ENCODE peak calls at places on chromosomes 4 and X, in four cellular contexts. One of them, this sample, is unnamed.
A peak's percentile ranks its signal among the peaks of the same experiment; 100 is the strongest.

GRCh38 chr4:4613641-4614286 is 71.9 kb upstream of the STX18 start:
- DNase-seq in spleen: no peak
- DNase-seq in neural crest cell: no peak
- DNase-seq in nephron progenitor cell: no peak
- DNase-seq in this sample: no peak

GRCh38 chr4:5845035-5845905 is 47.6 kb downstream of the CRMP1 start:
- DNase-seq in neural crest cell: no peak
- DNase-seq in spleen: no peak
- DNase-seq in nephron progenitor cell: peak; percentile 13
- DNase-seq in this sample: no peak

GRCh38 chr4:152193059-152193458 is 342.8 kb downstream of the FBXW7 start:
- DNase-seq in spleen: no peak
- DNase-seq in neural crest cell: no peak
- DNase-seq in nephron progenitor cell: no peak
- DNase-seq in this sample: no peak

GRCh38 chr4:42310343-42310742 is 86.9 kb upstream of the SHISA3 start:
- DNase-seq in nephron progenitor cell: no peak
- DNase-seq in spleen: no peak
- DNase-seq in neural crest cell: no peak
- DNase-seq in this sample: no peak

GRCh38 chrX:54447461-54447860 is 7.3 kb downstream of the TSR2 start:
- DNase-seq in spleen: no peak
- DNase-seq in nephron progenitor cell: no peak
- DNase-seq in neural crest cell: no peak
- DNase-seq in this sample: no peak

GRCh38 chr4:129358571-129358970 is 262.6 kb downstream of the C4orf33 start:
- DNase-seq in neural crest cell: no peak
- DNase-seq in spleen: no peak
- DNase-seq in nephron progenitor cell: no peak
- DNase-seq in this sample: no peak

GRCh38 chrX:6678313-6678712 is 143.4 kb upstream of the VCX3A start:
- DNase-seq in neural crest cell: no peak
- DNase-seq in spleen: no peak
- DNase-seq in nephron progenitor cell: no peak
- DNase-seq in this sample: no peak

GRCh38 chr4:96073446-96073845 is 233.6 kb downstream of the PDHA2 start:
- DNase-seq in nephron progenitor cell: no peak
- DNase-seq in spleen: no peak
- DNase-seq in neural crest cell: no peak
- DNase-seq in this sample: no peak

GRCh38 chrX:44785652-44786051 is 58.2 kb upstream of the DUSP21 start:
- DNase-seq in spleen: no peak
- DNase-seq in nephron progenitor cell: no peak
- DNase-seq in neural crest cell: no peak
- DNase-seq in this sample: no peak

GRCh38 chrX:13489451-13489850 is 80.0 kb upstream of the EGFL6 start:
- DNase-seq in neural crest cell: no peak
- DNase-seq in spleen: no peak
- DNase-seq in nephron progenitor cell: no peak
- DNase-seq in this sample: no peak

GRCh38 chrX:74923942-74924448 is 1.3 kb downstream of the NEXMIF start:
- DNase-seq in spleen: peak; percentile 77
- DNase-seq in nephron progenitor cell: peak; percentile 12
- DNase-seq in neural crest cell: no peak
- DNase-seq in this sample: no peak

GRCh38 chrX:9856596-9856995 is 70.4 kb downstream of the SHROOM2 start:
- DNase-seq in spleen: no peak
- DNase-seq in nephron progenitor cell: no peak
- DNase-seq in neural crest cell: no peak
- DNase-seq in this sample: no peak

GRCh38 chrX:151825927-151826471 is 86.7 kb upstream of the MAGEA4 start:
- DNase-seq in spleen: no peak
- DNase-seq in nephron progenitor cell: no peak
- DNase-seq in neural crest cell: no peak
- DNase-seq in this sample: no peak

DNA sequence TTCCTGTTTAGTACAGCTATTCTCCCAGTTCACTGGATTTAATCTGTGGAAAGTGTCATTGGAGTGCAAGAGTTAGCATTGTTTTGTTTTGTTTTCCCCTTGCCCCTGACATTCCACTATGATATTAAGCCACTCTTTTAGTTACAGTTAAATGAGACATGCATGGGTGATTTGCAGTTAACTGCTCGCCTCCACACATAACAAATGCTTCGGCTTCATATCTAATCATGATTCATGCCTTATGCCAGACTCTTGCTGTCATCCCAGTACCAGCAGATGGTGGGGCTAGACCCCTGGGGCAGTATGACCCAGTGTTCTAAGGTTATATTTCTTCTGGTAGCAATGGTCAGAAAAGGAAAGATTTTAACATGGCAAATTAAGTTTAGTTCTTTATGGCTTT is 80.1 kb downstream of the RAP1GDS1 start:
- DNase-seq in nephron progenitor cell: no peak
- DNase-seq in spleen: no peak
- DNase-seq in neural crest cell: no peak
- DNase-seq in this sample: peak; percentile 73
- TF ChIP-seq CTCF in nephron progenitor cell: no peak
- TF ChIP-seq CTCF in spleen: no peak
- TF ChIP-seq CTCF in neural crest cell: no peak
- TF ChIP-seq CTCF in this sample: no peak

DNA sequence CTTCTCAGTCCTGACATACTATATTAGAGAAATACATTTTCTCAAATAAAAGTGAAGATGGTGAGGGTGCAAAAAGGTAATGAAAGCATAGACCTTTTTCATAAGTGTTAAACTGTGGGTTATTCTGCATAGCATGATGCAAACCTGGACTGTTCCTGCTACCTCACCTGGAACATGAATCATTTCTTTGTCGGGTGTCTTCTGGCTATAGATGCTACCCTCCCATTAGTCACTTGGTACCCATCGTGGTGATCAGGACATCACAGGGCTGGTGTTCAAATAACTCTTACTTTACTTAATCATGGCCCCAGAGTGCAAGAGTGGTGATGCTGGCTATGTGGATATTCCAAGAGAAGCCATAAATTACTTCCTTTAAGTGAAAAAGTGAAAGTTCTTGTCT is 264.7 kb upstream of the AGA start:
- DNase-seq in neural crest cell: no peak
- DNase-seq in spleen: no peak
- DNase-seq in nephron progenitor cell: no peak
- DNase-seq in this sample: no peak
- TF ChIP-seq CTCF in neural crest cell: no peak
- TF ChIP-seq CTCF in spleen: no peak
- TF ChIP-seq CTCF in nephron progenitor cell: no peak
- TF ChIP-seq CTCF in this sample: no peak

GRCh38 chr4:10173039-10173753 is 56.6 kb upstream of the WDR1 start:
- DNase-seq in neural crest cell: no peak
- DNase-seq in nephron progenitor cell: no peak
- DNase-seq in spleen: no peak
- DNase-seq in this sample: no peak
- TF ChIP-seq CTCF in neural crest cell: no peak
- TF ChIP-seq CTCF in nephron progenitor cell: no peak
- TF ChIP-seq CTCF in spleen: no peak
- TF ChIP-seq CTCF in this sample: no peak

GRCh38 chr4:108959497-108959896 is 196.6 kb upstream of the ETNPPL start:
- DNase-seq in spleen: no peak
- DNase-seq in nephron progenitor cell: no peak
- DNase-seq in neural crest cell: no peak
- DNase-seq in this sample: no peak

GRCh38 chr4:108953941-108954340 is 191.1 kb upstream of the ETNPPL start:
- DNase-seq in spleen: no peak
- DNase-seq in neural crest cell: no peak
- DNase-seq in nephron progenitor cell: no peak
- DNase-seq in this sample: no peak

GRCh38 chr4:108950158-108950915 is 187.5 kb upstream of the ETNPPL start:
- DNase-seq in nephron progenitor cell: no peak
- DNase-seq in neural crest cell: no peak
- DNase-seq in spleen: no peak
- DNase-seq in this sample: no peak

GRCh38 chr4:108954880-108955279 is 192.0 kb upstream of the ETNPPL start:
- DNase-seq in spleen: no peak
- DNase-seq in nephron progenitor cell: no peak
- DNase-seq in neural crest cell: no peak
- DNase-seq in this sample: no peak
- TF ChIP-seq CTCF in spleen: no peak
- TF ChIP-seq CTCF in nephron progenitor cell: no peak
- TF ChIP-seq CTCF in neural crest cell: no peak
- TF ChIP-seq CTCF in this sample: no peak